ENCODE peak calls at places on chromosomes 13 and 19, in six cellular contexts. S is HCEC 1CT, C is T-helper 2 cell, N is Kasumi-1, E is heart left ventricle, U is tibial nerve. G is an unnamed sample.

GRCh38 chr13:74270018-74270417 is 135.8 kb upstream of the KLF12 start:
- DNase-seq in U (no peak), N (no peak), C (no peak), E (no peak), S (no peak), G (no peak)

GRCh38 chr13:49649244-49649962 is 21.1 kb downstream of the ARL11 start:
- DNase-seq in N (peak), E (no peak), C (no peak), S (peak), U (no peak), G (no peak)

GRCh38 chr13:34201050-34201913 is 383.3 kb downstream of the RFC3 start:
- DNase-seq in S (no peak), N (no peak), U (no peak), E (peak), C (no peak), G (no peak)

GRCh38 chr19:34096020-34096915 is 76.0 kb upstream of the LSM14A start:
- DNase-seq in U (no peak), C (no peak), S (peak), E (no peak), N (peak), G (no peak)

GRCh38 chr13:32535748-32536147 is 2.8 kb downstream of the N4BP2L2 start:
- DNase-seq in E (no peak), S (no peak), U (no peak), N (no peak), C (no peak), G (no peak)

GRCh38 chr13:110455941-110456340 is 105.6 kb downstream of the RAB20 start:
- DNase-seq in U (peak), E (peak), C (peak), S (peak), N (peak), G (no peak)

GRCh38 chr13:32940601-32941000 is 75.6 kb upstream of the KL start:
- DNase-seq in U (peak), C (no peak), N (peak), S (peak), E (peak), G (no peak)

GRCh38 chr13:98822238-98822606 is 69.8 kb upstream of the SLC15A1 start:
- DNase-seq in C (no peak), S (no peak), E (no peak), N (no peak), U (no peak), G (no peak)

GRCh38 chr13:109088101-109088500 is 458.7 kb downstream of the MYO16 start:
- DNase-seq in N (no peak), U (no peak), C (no peak), E (no peak), S (no peak), G (no peak)

GRCh38 chr19:20662421-20663105 is 1.2 kb upstream of the ZNF626 start:
- DNase-seq in C (no peak), N (no peak), E (no peak), U (no peak), S (no peak), G (no peak)

G was measured in ascending aorta.